ENCODE peak calls at places on chromosomes 16 and 17, in four cellular contexts. One of them, this sample, is unnamed.
A peak's percentile ranks its signal among the peaks of the same experiment; 100 is the strongest.

GRCh38 chr16:48353565-48354163 is 31.5 kb downstream of the SIAH1 start:
- DNase-seq in heart left ventricle: peak; percentile 62
- DNase-seq in progenitor cell of endocrine pancreas: peak; percentile 19
- DNase-seq in NCI-H1092: peak; percentile 10
- DNase-seq in this sample: peak; percentile 58

GRCh38 chr16:18983565-18984424 is at the start of gene TMC7:
- DNase-seq in heart left ventricle: peak; percentile 83
- DNase-seq in progenitor cell of endocrine pancreas: peak; percentile 93
- DNase-seq in NCI-H1092: peak; percentile 94
- DNase-seq in this sample: peak; percentile 44

GRCh38 chr17:68697850-68698313 is 96.7 kb upstream of the FAM20A start:
- DNase-seq in heart left ventricle: no peak
- DNase-seq in progenitor cell of endocrine pancreas: no peak
- DNase-seq in NCI-H1092: no peak
- DNase-seq in this sample: no peak

GRCh38 chr16:72198021-72198420 is 26.1 kb upstream of the PMFBP1 start:
- DNase-seq in heart left ventricle: peak; percentile 25
- DNase-seq in progenitor cell of endocrine pancreas: no peak
- DNase-seq in NCI-H1092: peak; percentile 86
- DNase-seq in this sample: peak; percentile 18

GRCh38 chr16:2514333-2515179 is 804 bp downstream of the ATP6V0C start:
- DNase-seq in heart left ventricle: no peak
- DNase-seq in progenitor cell of endocrine pancreas: peak; percentile 39
- DNase-seq in NCI-H1092: no peak
- DNase-seq in this sample: no peak

GRCh38 chr17:77366558-77367245 is 225.9 kb downstream of the SEC14L1 start:
- DNase-seq in heart left ventricle: no peak
- DNase-seq in progenitor cell of endocrine pancreas: no peak
- DNase-seq in NCI-H1092: peak; percentile 53
- DNase-seq in this sample: no peak

GRCh38 chr16:81315271-81316175 is 761 bp downstream of the GAN start:
- DNase-seq in heart left ventricle: peak; percentile 58
- DNase-seq in progenitor cell of endocrine pancreas: peak; percentile 36
- DNase-seq in NCI-H1092: no peak
- DNase-seq in this sample: peak; percentile 34

GRCh38 chr17:4598776-4599504 is 14.6 kb downstream of the SMTNL2 start:
- DNase-seq in heart left ventricle: no peak
- DNase-seq in progenitor cell of endocrine pancreas: no peak
- DNase-seq in NCI-H1092: no peak
- DNase-seq in this sample: peak; percentile 93

GRCh38 chr17:4939804-4940624 is at the start of the genes RNF167 and SLC25A11:
- DNase-seq in heart left ventricle: peak; percentile 95
- DNase-seq in progenitor cell of endocrine pancreas: peak; percentile 80
- DNase-seq in NCI-H1092: peak; percentile 97
- DNase-seq in this sample: peak; percentile 98

GRCh38 chr17:79838541-79839274 is 532 bp downstream of the CBX4 start:
- DNase-seq in heart left ventricle: peak; percentile 66
- DNase-seq in progenitor cell of endocrine pancreas: peak; percentile 39
- DNase-seq in NCI-H1092: peak; percentile 27
- DNase-seq in this sample: no peak

GRCh38 chr17:57852041-57852954 is 2.5 kb upstream of the MRPS23 start:
- DNase-seq in heart left ventricle: no peak
- DNase-seq in progenitor cell of endocrine pancreas: no peak
- DNase-seq in NCI-H1092: no peak
- DNase-seq in this sample: no peak

GRCh38 chr16:73329363-73330306 is 281.7 kb upstream of the ZFHX3 start:
- DNase-seq in heart left ventricle: no peak
- DNase-seq in progenitor cell of endocrine pancreas: no peak
- DNase-seq in NCI-H1092: no peak
- DNase-seq in this sample: no peak

GRCh38 chr16:10367616-10368188 is 18.2 kb upstream of the ATF7IP2 start:
- DNase-seq in heart left ventricle: no peak
- DNase-seq in progenitor cell of endocrine pancreas: no peak
- DNase-seq in NCI-H1092: no peak
- DNase-seq in this sample: no peak

GRCh38 chr16:81539009-81539820 is 94.6 kb downstream of the CMIP start:
- DNase-seq in heart left ventricle: no peak
- DNase-seq in progenitor cell of endocrine pancreas: no peak
- DNase-seq in NCI-H1092: no peak
- DNase-seq in this sample: no peak

This sample was measured in gastrocnemius medialis.